ENCODE peak calls at places on chromosomes 1 and 21, in six cellular contexts. Z is fibroblast of the aortic adventitia, T is cardiac muscle cell, N is pancreas, M is dorsolateral prefrontal cortex, I is BE2C. G is an unnamed sample.
A peak's percentile ranks its signal among the peaks of the same experiment; 100 is the strongest.

GRCh38 chr21:27047331-27048314 is 80.7 kb upstream of the ADAMTS5 start:
- DNase-seq in N (no peak), T (no peak), Z (peak; percentile 73), M (no peak), I (no peak), G (peak; percentile 38)

GRCh38 chr21:39137248-39138186 is 45.7 kb downstream of the PSMG1 start:
- DNase-seq in N (no peak), Z (peak; percentile 63), I (peak; percentile 51), M (no peak), T (peak; percentile 83), G (peak; percentile 65)

GRCh38 chr1:219517031-219517430 is 95.9 kb downstream of the ZC3H11B start:
- DNase-seq in N (no peak), T (no peak), Z (no peak), M (no peak), I (no peak), G (no peak)

GRCh38 chr1:6703016-6703415 is 1.4 kb upstream of the DNAJC11 start:
- DNase-seq in I (no peak), T (no peak), N (no peak), Z (no peak), M (no peak), G (no peak)

GRCh38 chr1:54069792-54070548 is 16.6 kb downstream of the TCEANC2 start:
- DNase-seq in I (peak; percentile 50), T (peak; percentile 66), N (no peak), M (no peak), Z (peak; percentile 70), G (peak; percentile 69)

GRCh38 chr1:151314137-151314875 is 12.9 kb downstream of the PI4KB start:
- DNase-seq in N (no peak), T (peak; percentile 91), Z (peak; percentile 93), M (peak; percentile 88), I (no peak), G (peak; percentile 86)

GRCh38 chr21:45460011-45460565 is 55.1 kb downstream of the COL18A1 start:
- DNase-seq in M (no peak), N (no peak), T (no peak), Z (no peak), I (no peak), G (no peak)

GRCh38 chr21:34198232-34199120 is 125.1 kb downstream of the MRPS6 start:
- DNase-seq in T (no peak), N (no peak), I (no peak), Z (no peak), M (no peak), G (no peak)

GRCh38 chr1:50697440-50698421 is 262.3 kb downstream of the FAF1 start:
- DNase-seq in T (peak; percentile 40), N (no peak), M (no peak), Z (peak; percentile 37), I (no peak), G (peak; percentile 41)

GRCh38 chr1:218536311-218536710 is 191.2 kb downstream of the TGFB2 start:
- DNase-seq in M (no peak), T (no peak), I (no peak), Z (no peak), N (no peak), G (no peak)

GRCh38 chr1:9181990-9182783 is 52.4 kb upstream of the H6PD start:
- DNase-seq in T (peak; percentile 64), M (no peak), I (no peak), Z (peak; percentile 46), N (peak; percentile 46), G (peak; percentile 42)

GRCh38 chr1:3066250-3066711 is 2.7 kb upstream of the PRDM16 start:
- DNase-seq in M (peak; percentile 49), T (peak; percentile 38), I (peak; percentile 22), Z (no peak), N (peak; percentile 79), G (no peak)

GRCh38 chr1:215636258-215636965 is 69.3 kb downstream of the KCTD3 start:
- DNase-seq in M (no peak), N (no peak), T (peak; percentile 80), Z (peak; percentile 91), I (no peak), G (no peak)

GRCh38 chr1:119040489-119040888 is 52.3 kb upstream of the TBX15 start:
- DNase-seq in T (no peak), I (no peak), M (no peak), Z (no peak), N (no peak), G (no peak)

GRCh38 chr1:84377480-84378095 is 20.7 kb upstream of the DNASE2B start:
- DNase-seq in Z (peak; percentile 89), T (peak; percentile 82), N (no peak), M (no peak), I (peak; percentile 35), G (peak; percentile 90)

GRCh38 chr1:156025873-156026272 is 5.1 kb upstream of the SSR2 start:
- DNase-seq in I (peak; percentile 79), M (no peak), Z (peak; percentile 30), T (peak; percentile 59), N (peak; percentile 31), G (peak; percentile 51)

GRCh38 chr1:224901087-224901486 is 28.4 kb upstream of the DNAH14 start:
- DNase-seq in M (no peak), I (no peak), Z (no peak), N (no peak), T (no peak), G (no peak)

GRCh38 chr1:17098440-17099317 is 20.6 kb downstream of the PADI2 start:
- DNase-seq in M (no peak), N (no peak), Z (peak; percentile 8), I (no peak), T (peak; percentile 17), G (no peak)

GRCh38 chr1:229562686-229563085 is 4.2 kb upstream of the ABCB10 start:
- DNase-seq in M (no peak), I (no peak), T (no peak), Z (no peak), N (no peak), G (no peak)

GRCh38 chr1:10555635-10556429 is 81.1 kb downstream of the PEX14 start:
- DNase-seq in T (no peak), I (peak; percentile 19), Z (no peak), M (no peak), N (no peak), G (no peak)

GRCh38 chr1:12448746-12449177 is 169.2 kb downstream of the DHRS3 start:
- DNase-seq in T (peak; percentile 83), N (no peak), Z (peak; percentile 87), I (no peak), M (no peak), G (peak; percentile 60)

GRCh38 chr1:3393987-3394920 is 60.2 kb upstream of the ARHGEF16 start:
- DNase-seq in T (no peak), Z (no peak), I (no peak), N (no peak), M (no peak), G (no peak)

GRCh38 chr1:6854166-6854565 is 68.9 kb downstream of the CAMTA1 start:
- DNase-seq in Z (no peak), M (no peak), T (peak; percentile 48), N (no peak), I (no peak), G (no peak)

GRCh38 chr1:29805896-29806160 is 569.5 kb downstream of the PTPRU start:
- DNase-seq in I (no peak), N (no peak), M (no peak), Z (no peak), T (no peak), G (no peak)

GRCh38 chr1:1434131-1434811 is 1.2 kb upstream of the VWA1 start:
- DNase-seq in N (peak; percentile 70), M (peak; percentile 86), I (peak; percentile 16), Z (no peak), T (peak; percentile 72), G (peak; percentile 56)

GRCh38 chr1:1432566-1432950 is 2.9 kb upstream of the VWA1 start:
- DNase-seq in I (no peak), Z (no peak), N (peak; percentile 61), M (no peak), T (no peak), G (no peak)

GRCh38 chr1:1433804-1434130 is 1.7 kb upstream of the VWA1 start:
- DNase-seq in T (peak; percentile 76), I (peak; percentile 30), Z (peak; percentile 28), N (peak; percentile 49), M (no peak), G (peak; percentile 73)

GRCh38 chr1:1431845-1432565 is 3.5 kb upstream of the VWA1 start:
- DNase-seq in T (peak; percentile 63), Z (no peak), N (peak; percentile 49), M (no peak), I (peak; percentile 63), G (no peak)

DNA sequence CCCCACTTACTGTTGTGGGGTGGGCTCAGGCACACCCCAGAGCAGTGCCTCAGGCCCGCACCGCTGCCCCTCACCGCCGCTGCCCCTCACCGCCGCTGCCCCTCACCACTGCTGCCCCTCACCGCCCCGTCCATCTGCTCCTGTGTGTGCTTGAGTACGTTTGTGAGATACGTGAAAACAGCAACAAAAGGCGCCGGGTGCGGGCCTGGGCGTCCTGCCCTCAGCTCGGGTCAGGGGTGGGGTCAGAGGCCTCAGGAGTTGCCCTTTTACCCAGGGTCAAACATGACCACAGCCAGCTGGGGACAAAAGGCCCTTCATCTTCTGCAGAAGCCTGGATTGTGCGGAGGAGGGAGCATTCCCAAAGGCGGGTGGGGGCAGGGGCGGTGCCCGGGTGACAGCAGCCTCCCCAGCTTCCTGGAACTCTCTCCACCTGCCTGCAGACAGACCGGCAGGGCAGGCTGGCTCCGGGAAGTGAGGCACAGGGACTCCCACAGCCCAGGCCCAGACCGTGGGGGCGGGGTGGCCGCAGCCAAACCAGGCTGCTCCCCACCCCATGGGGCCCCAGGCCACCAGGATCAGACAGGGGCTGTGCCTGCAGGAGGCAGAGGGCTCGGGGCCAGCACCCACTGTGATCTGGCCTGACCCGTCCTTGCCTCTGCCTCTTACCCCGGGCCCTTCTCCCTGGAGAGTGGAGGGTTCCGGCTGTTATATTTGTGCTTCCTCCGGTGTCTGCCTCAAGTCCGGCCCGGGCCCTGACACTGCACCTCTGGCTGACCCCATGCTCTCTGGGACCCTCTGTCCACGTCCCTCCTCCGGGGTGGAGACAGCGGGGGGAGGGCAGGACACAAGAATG is 2.3 kb upstream of the VWA1 start:
- DNase-seq in T (peak; percentile 32), I (peak; percentile 82), M (peak; percentile 84), N (peak; percentile 93), Z (no peak), G (no peak)
- H3K4me3 ChIP-seq in T (no peak overlapping the region), I (no peak overlapping the region), M (peak overlapping the region; percentile 25), N (no peak overlapping the region), Z (no peak overlapping the region), G (no peak overlapping the region)

GRCh38 chr1:70961374-70961773 is 86.2 kb downstream of the PTGER3 start:
- DNase-seq in N (no peak), M (no peak), Z (peak; percentile 24), T (no peak), I (no peak), G (no peak)

GRCh38 chr1:70963374-70963773 is 84.2 kb downstream of the PTGER3 start:
- DNase-seq in N (no peak), I (peak; percentile 7), T (no peak), M (no peak), Z (no peak), G (no peak)

GRCh38 chr1:70970407-70970806 is 77.2 kb downstream of the PTGER3 start:
- DNase-seq in N (no peak), M (no peak), T (no peak), I (no peak), Z (no peak), G (no peak)

GRCh38 chr1:70966018-70966638 is 81.5 kb downstream of the PTGER3 start:
- DNase-seq in Z (peak; percentile 27), I (no peak), T (peak; percentile 1), N (no peak), M (no peak), G (peak; percentile 1)
- TF ChIP-seq CTCF in Z (peak; percentile 60), I (peak; percentile 10), T (peak; percentile 27), N (no peak), M (no peak), G (peak; percentile 37)

GRCh38 chr1:42983675-42984074 is 25.0 kb upstream of the SLC2A1 start:
- DNase-seq in T (no peak), M (no peak), N (no peak), Z (no peak), I (peak; percentile 27), G (no peak)
- H3K4me3 ChIP-seq in T (no peak overlapping the region), M (no peak overlapping the region), N (no peak overlapping the region), Z (no peak overlapping the region), I (no peak overlapping the region), G (no peak overlapping the region)

GRCh38 chr1:242426271-242426905 is 98.1 kb downstream of the PLD5 start:
- DNase-seq in T (no peak), I (no peak), M (no peak), Z (no peak), N (no peak), G (no peak)
- TF ChIP-seq CTCF in T (no peak), I (no peak), M (no peak), Z (no peak), N (no peak), G (no peak)